ENCODE peak calls at places on chromosomes 3 and 15, in four cellular contexts. One of them, this sample, is unnamed.

GRCh38 chr3:58337190-58337589 is 4.5 kb downstream of the PXK start:
- DNase-seq in hepatocyte: no peak
- DNase-seq in neuronal stem cell: no peak
- DNase-seq in K562: no peak
- DNase-seq in this sample: no peak

GRCh38 chr15:45268135-45268534 is 16.1 kb downstream of the SLC28A2 start:
- DNase-seq in hepatocyte: no peak
- DNase-seq in neuronal stem cell: no peak
- DNase-seq in K562: no peak
- DNase-seq in this sample: peak; percentile 47

GRCh38 chr3:112470791-112471190 is 28.5 kb downstream of the BTLA start:
- DNase-seq in hepatocyte: no peak
- DNase-seq in neuronal stem cell: no peak
- DNase-seq in K562: no peak
- DNase-seq in this sample: no peak

GRCh38 chr3:27114684-27115083 is 254.5 kb downstream of the NEK10 start:
- DNase-seq in hepatocyte: no peak
- DNase-seq in neuronal stem cell: no peak
- DNase-seq in K562: no peak
- DNase-seq in this sample: no peak

GRCh38 chr3:150763841-150764483 is 993 bp upstream of the SIAH2 start:
- DNase-seq in hepatocyte: peak; percentile 85
- DNase-seq in neuronal stem cell: peak; percentile 32
- DNase-seq in K562: no peak
- DNase-seq in this sample: peak; percentile 57

GRCh38 chr3:155078959-155079794 is 942 bp upstream of the MME start:
- DNase-seq in hepatocyte: peak; percentile 48
- DNase-seq in neuronal stem cell: peak; percentile 30
- DNase-seq in K562: peak; percentile 28
- DNase-seq in this sample: no peak

GRCh38 chr15:100098705-100099104 is 243.1 kb downstream of the ADAMTS17 start:
- DNase-seq in hepatocyte: no peak
- DNase-seq in neuronal stem cell: no peak
- DNase-seq in K562: no peak
- DNase-seq in this sample: no peak

GRCh38 chr3:66476852-66477381 is 23.9 kb downstream of the LRIG1 start:
- DNase-seq in hepatocyte: no peak
- DNase-seq in neuronal stem cell: no peak
- DNase-seq in K562: no peak
- DNase-seq in this sample: no peak

GRCh38 chr15:39587291-39587909 is 6.5 kb downstream of the THBS1 start:
- DNase-seq in hepatocyte: no peak
- DNase-seq in neuronal stem cell: no peak
- DNase-seq in K562: no peak
- DNase-seq in this sample: no peak

GRCh38 chr3:123423026-123423425 is 25.9 kb downstream of the ADCY5 start:
- DNase-seq in hepatocyte: no peak
- DNase-seq in neuronal stem cell: no peak
- DNase-seq in K562: no peak
- DNase-seq in this sample: no peak

GRCh38 chr3:127484601-127485388 is 105.7 kb downstream of the TPRA1 start:
- DNase-seq in hepatocyte: no peak
- DNase-seq in neuronal stem cell: no peak
- DNase-seq in K562: no peak
- DNase-seq in this sample: peak; percentile 15

GRCh38 chr3:158659454-158660237 is 12.8 kb downstream of the LXN start:
- DNase-seq in hepatocyte: peak; percentile 78
- DNase-seq in neuronal stem cell: peak; percentile 8
- DNase-seq in K562: peak; percentile 59
- DNase-seq in this sample: peak; percentile 35

GRCh38 chr3:94158461-94158860 is 95.6 kb downstream of the NSUN3 start:
- DNase-seq in hepatocyte: no peak
- DNase-seq in neuronal stem cell: no peak
- DNase-seq in K562: no peak
- DNase-seq in this sample: no peak

GRCh38 chr3:29346828-29347227 is 66.0 kb downstream of the RBMS3 start:
- DNase-seq in hepatocyte: peak; percentile 29
- DNase-seq in neuronal stem cell: no peak
- DNase-seq in K562: no peak
- DNase-seq in this sample: no peak

GRCh38 chr3:96007650-96008195 is 806.7 kb upstream of the EPHA6 start:
- DNase-seq in hepatocyte: no peak
- DNase-seq in neuronal stem cell: no peak
- DNase-seq in K562: no peak
- DNase-seq in this sample: no peak

GRCh38 chr3:127373701-127374625 is 86.1 kb upstream of the PRR20G start:
- DNase-seq in hepatocyte: no peak
- DNase-seq in neuronal stem cell: no peak
- DNase-seq in K562: peak; percentile 47
- DNase-seq in this sample: peak; percentile 72

GRCh38 chr15:71468715-71469114 is 341.6 kb upstream of the NR2E3 start:
- DNase-seq in hepatocyte: no peak
- DNase-seq in neuronal stem cell: no peak
- DNase-seq in K562: no peak
- DNase-seq in this sample: no peak

GRCh38 chr3:139204756-139205155 is 139.1 kb upstream of the MRPS22 start:
- DNase-seq in hepatocyte: no peak
- DNase-seq in neuronal stem cell: no peak
- DNase-seq in K562: no peak
- DNase-seq in this sample: no peak

GRCh38 chr3:14885307-14885706 is 62.1 kb upstream of the NR2C2 start:
- DNase-seq in hepatocyte: no peak
- DNase-seq in neuronal stem cell: no peak
- DNase-seq in K562: no peak
- DNase-seq in this sample: no peak

GRCh38 chr3:46711305-46711704 is 6.4 kb downstream of the PRSS50 start:
- DNase-seq in hepatocyte: peak; percentile 38
- DNase-seq in neuronal stem cell: no peak
- DNase-seq in K562: no peak
- DNase-seq in this sample: no peak

GRCh38 chr3:4852780-4853748 is 126.2 kb upstream of the BHLHE40 start:
- DNase-seq in hepatocyte: no peak
- DNase-seq in neuronal stem cell: no peak
- DNase-seq in K562: no peak
- DNase-seq in this sample: no peak

GRCh38 chr15:72281713-72282112 is 9.4 kb upstream of the PARP6 start:
- DNase-seq in hepatocyte: no peak
- DNase-seq in neuronal stem cell: no peak
- DNase-seq in K562: no peak
- DNase-seq in this sample: no peak

GRCh38 chr3:9810846-9811245 is 784 bp downstream of the TTLL3 start:
- DNase-seq in hepatocyte: no peak
- DNase-seq in neuronal stem cell: no peak
- DNase-seq in K562: no peak
- DNase-seq in this sample: no peak

GRCh38 chr3:128167973-128168674 is 14.8 kb downstream of the EEFSEC start:
- DNase-seq in hepatocyte: peak; percentile 39
- DNase-seq in neuronal stem cell: peak; percentile 23
- DNase-seq in K562: no peak
- DNase-seq in this sample: no peak

GRCh38 chr3:129313983-129314756 is 35.5 kb downstream of the HMCES start:
- DNase-seq in hepatocyte: no peak
- DNase-seq in neuronal stem cell: no peak
- DNase-seq in K562: peak; percentile 14
- DNase-seq in this sample: peak; percentile 42

GRCh38 chr3:110846971-110847370 is 224.6 kb upstream of the NECTIN3 start:
- DNase-seq in hepatocyte: no peak
- DNase-seq in neuronal stem cell: no peak
- DNase-seq in K562: no peak
- DNase-seq in this sample: no peak

GRCh38 chr3:51099794-51100542 is 285.1 kb upstream of the MANF start:
- DNase-seq in hepatocyte: peak; percentile 78
- DNase-seq in neuronal stem cell: peak; percentile 23
- DNase-seq in K562: peak; percentile 24
- DNase-seq in this sample: peak; percentile 64

GRCh38 chr15:89433686-89434085 is 62.7 kb downstream of the RHCG start:
- DNase-seq in hepatocyte: no peak
- DNase-seq in neuronal stem cell: no peak
- DNase-seq in K562: no peak
- DNase-seq in this sample: no peak
- H3K4me2 ChIP-seq in hepatocyte: no peak overlapping the region
- H3K4me2 ChIP-seq in neuronal stem cell: no peak overlapping the region
- H3K4me2 ChIP-seq in K562: no peak overlapping the region
- H3K4me2 ChIP-seq in this sample: no peak overlapping the region

GRCh38 chr15:56913241-56913640 is 5.2 kb upstream of the TCF12 start:
- DNase-seq in hepatocyte: no peak
- DNase-seq in neuronal stem cell: no peak
- DNase-seq in K562: no peak
- DNase-seq in this sample: no peak

GRCh38 chr15:56906766-56907165 is 11.7 kb upstream of the TCF12 start:
- DNase-seq in hepatocyte: no peak
- DNase-seq in neuronal stem cell: no peak
- DNase-seq in K562: no peak
- DNase-seq in this sample: no peak

GRCh38 chr15:56913670-56914069 is 4.8 kb upstream of the TCF12 start:
- DNase-seq in hepatocyte: no peak
- DNase-seq in neuronal stem cell: no peak
- DNase-seq in K562: no peak
- DNase-seq in this sample: no peak

GRCh38 chr15:56915888-56916287 is 2.6 kb upstream of the TCF12 start:
- DNase-seq in hepatocyte: no peak
- DNase-seq in neuronal stem cell: no peak
- DNase-seq in K562: no peak
- DNase-seq in this sample: no peak

GRCh38 chr15:56910801-56911200 is 7.6 kb upstream of the TCF12 start:
- DNase-seq in hepatocyte: no peak
- DNase-seq in neuronal stem cell: no peak
- DNase-seq in K562: no peak
- DNase-seq in this sample: peak; percentile 40
- H3K4me2 ChIP-seq in hepatocyte: no peak overlapping the region
- H3K4me2 ChIP-seq in neuronal stem cell: no peak overlapping the region
- H3K4me2 ChIP-seq in K562: no peak overlapping the region
- H3K4me2 ChIP-seq in this sample: no peak overlapping the region

GRCh38 chr3:131794766-131795381 is 239.9 kb downstream of the CPNE4 start:
- DNase-seq in hepatocyte: peak; percentile 70
- DNase-seq in neuronal stem cell: peak; percentile 51
- DNase-seq in K562: peak; percentile 42
- DNase-seq in this sample: peak; percentile 54

GRCh38 chr3:131796558-131796957 is 238.3 kb downstream of the CPNE4 start:
- DNase-seq in hepatocyte: no peak
- DNase-seq in neuronal stem cell: peak; percentile 4
- DNase-seq in K562: no peak
- DNase-seq in this sample: peak; percentile 30

DNA sequence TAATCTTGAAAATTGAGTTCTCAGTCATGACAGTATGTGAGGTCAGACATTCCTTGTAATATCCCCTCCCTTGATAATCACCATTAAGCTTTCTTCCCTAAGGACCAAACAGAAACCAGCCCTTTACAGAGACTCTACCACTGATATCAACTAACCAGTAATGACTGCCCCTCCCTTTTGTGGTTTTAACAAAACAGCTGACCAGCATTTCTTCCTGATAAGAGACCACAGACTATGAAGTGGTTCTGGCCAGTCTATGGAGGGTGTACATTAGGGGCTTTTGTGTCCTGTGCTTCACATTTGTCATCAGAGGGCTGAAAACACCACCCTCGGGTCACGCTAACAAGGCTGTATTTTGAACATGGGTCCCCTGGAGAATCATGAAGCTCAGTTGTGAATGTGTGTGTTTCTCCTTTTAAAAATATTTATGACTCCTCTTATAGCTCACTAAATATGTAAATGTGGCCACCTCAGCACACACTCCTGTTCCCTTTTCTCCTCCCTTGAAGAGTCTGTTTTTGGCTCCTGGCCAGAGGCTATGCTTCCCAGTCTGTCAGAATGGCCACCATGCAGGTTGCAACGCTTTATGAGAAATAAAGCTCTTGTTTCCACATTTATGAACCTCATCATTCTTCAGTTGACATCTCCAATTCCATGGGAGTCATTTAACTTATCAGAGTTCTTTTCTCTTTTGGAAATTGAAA is 239.3 kb downstream of the CPNE4 start:
- DNase-seq in hepatocyte: peak; percentile 35
- DNase-seq in neuronal stem cell: no peak
- DNase-seq in K562: peak; percentile 17
- DNase-seq in this sample: no peak
- H3K4me2 ChIP-seq in hepatocyte: peak overlapping the region; percentile 42
- H3K4me2 ChIP-seq in neuronal stem cell: no peak overlapping the region
- H3K4me2 ChIP-seq in K562: no peak overlapping the region
- H3K4me2 ChIP-seq in this sample: no peak overlapping the region

GRCh38 chr3:194166682-194167479 is 30.9 kb downstream of the HES1 start:
- DNase-seq in hepatocyte: peak; percentile 63
- DNase-seq in neuronal stem cell: no peak
- DNase-seq in K562: peak; percentile 20
- DNase-seq in this sample: no peak
- H3K4me2 ChIP-seq in hepatocyte: peak overlapping the region; percentile 66
- H3K4me2 ChIP-seq in neuronal stem cell: no peak overlapping the region
- H3K4me2 ChIP-seq in K562: peak overlapping the region; percentile 72
- H3K4me2 ChIP-seq in this sample: no peak overlapping the region